ENCODE peak calls at places on chromosomes 5 and 9, in four cellular contexts. H, G, Q and C are unnamed samples.

GRCh38 chr9:94142353-94142752 is 58.1 kb downstream of the PTPDC1 start:
- DNase-seq in H (no peak), G (no peak), Q (no peak), C (no peak)

GRCh38 chr5:145913701-145914100 is 22.7 kb upstream of the SH3RF2 start:
- DNase-seq in H (no peak), G (no peak), Q (no peak), C (no peak)

GRCh38 chr9:86072393-86073016 is 26.9 kb downstream of the GOLM1 start:
- DNase-seq in H (no peak), G (no peak), Q (no peak), C (peak)

GRCh38 chr5:150022163-150022540 is 21.6 kb downstream of the HMGXB3 start:
- DNase-seq in H (no peak), G (no peak), Q (no peak), C (peak)

GRCh38 chr9:115650768-115651167 is 502.8 kb upstream of the PAPPA start:
- DNase-seq in H (no peak), G (no peak), Q (no peak), C (peak)

GRCh38 chr5:124628721-124629596 is 117.5 kb downstream of the ZNF608 start:
- DNase-seq in H (no peak), G (no peak), Q (peak), C (peak)

GRCh38 chr5:149011084-149011483 is 51.8 kb downstream of the SH3TC2 start:
- DNase-seq in H (no peak), G (no peak), Q (no peak), C (peak)

GRCh38 chr9:131503626-131504465 is 1.1 kb downstream of the POMT1 start:
- DNase-seq in H (no peak), G (no peak), Q (no peak), C (peak)

GRCh38 chr5:168086104-168086610 is 205.3 kb upstream of the WWC1 start:
- DNase-seq in H (no peak), G (peak), Q (no peak), C (no peak)

GRCh38 chr5:90472783-90473182 is 1.8 kb downstream of the MBLAC2 start:
- DNase-seq in H (no peak), G (no peak), Q (no peak), C (no peak)

GRCh38 chr5:90473321-90474234 is 993 bp downstream of the MBLAC2 start:
- DNase-seq in H (no peak), G (peak), Q (peak), C (peak)

GRCh38 chr5:90477073-90477472 is 2.4 kb downstream of the POLR3G start:
- DNase-seq in H (no peak), G (no peak), Q (no peak), C (no peak)

GRCh38 chr5:90475436-90475980 is 844 bp downstream of the POLR3G start:
- DNase-seq in H (no peak), G (no peak), Q (no peak), C (no peak)

GRCh38 chr5:90474235-90475107 is at the start of the genes MBLAC2 and POLR3G:
- DNase-seq in H (peak), G (peak), Q (peak), C (peak)
- TF ChIP-seq POLR2A in H (peak), G (peak), Q (peak), C (no peak)

GRCh38 chr9:133349965-133350624 is 2.1 kb downstream of the RPL7A start:
- DNase-seq in H (no peak), G (no peak), Q (no peak), C (no peak)
- TF ChIP-seq POLR2A in H (peak), G (no peak), Q (no peak), C (no peak)

GRCh38 chr9:27569406-27569805 is 3.9 kb downstream of the C9orf72 start:
- DNase-seq in H (no peak), G (no peak), Q (no peak), C (no peak)

GRCh38 chr9:27573699-27574265 is 501 bp upstream of the C9orf72 start:
- DNase-seq in H (peak), G (peak), Q (peak), C (peak)

GRCh38 chr9:27572918-27573698 is at the start of gene C9orf72:
- DNase-seq in H (no peak), G (peak), Q (peak), C (peak)

GRCh38 chr9:27572036-27572435 is 1.2 kb downstream of the C9orf72 start:
- DNase-seq in H (no peak), G (no peak), Q (no peak), C (no peak)

DNA sequence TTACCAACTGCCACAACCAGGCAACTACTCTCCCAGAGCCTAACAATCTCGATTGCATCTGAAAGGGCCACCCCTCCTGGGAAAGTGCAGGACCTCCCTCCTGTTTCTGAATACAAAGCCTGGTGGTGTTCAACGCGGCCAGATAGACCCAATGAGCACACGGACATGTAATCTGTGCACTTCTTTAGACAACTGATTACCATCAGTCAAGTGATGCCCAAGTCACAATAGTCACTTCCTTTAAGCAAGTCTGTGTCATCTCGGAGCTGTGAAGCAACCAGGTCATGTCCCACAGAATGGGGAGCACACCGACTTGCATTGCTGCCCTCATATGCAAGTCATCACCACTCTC is 739 bp downstream of the C9orf72 start:
- DNase-seq in H (no peak), G (peak), Q (peak), C (no peak)
- TF ChIP-seq POLR2A in H (no peak), G (no peak), Q (peak), C (no peak)

GRCh38 chr5:107504424-107504823 is 166.3 kb downstream of the EFNA5 start:
- DNase-seq in H (no peak), G (no peak), Q (no peak), C (no peak)
- TF ChIP-seq POLR2A in H (no peak), G (no peak), Q (no peak), C (no peak)

DNA sequence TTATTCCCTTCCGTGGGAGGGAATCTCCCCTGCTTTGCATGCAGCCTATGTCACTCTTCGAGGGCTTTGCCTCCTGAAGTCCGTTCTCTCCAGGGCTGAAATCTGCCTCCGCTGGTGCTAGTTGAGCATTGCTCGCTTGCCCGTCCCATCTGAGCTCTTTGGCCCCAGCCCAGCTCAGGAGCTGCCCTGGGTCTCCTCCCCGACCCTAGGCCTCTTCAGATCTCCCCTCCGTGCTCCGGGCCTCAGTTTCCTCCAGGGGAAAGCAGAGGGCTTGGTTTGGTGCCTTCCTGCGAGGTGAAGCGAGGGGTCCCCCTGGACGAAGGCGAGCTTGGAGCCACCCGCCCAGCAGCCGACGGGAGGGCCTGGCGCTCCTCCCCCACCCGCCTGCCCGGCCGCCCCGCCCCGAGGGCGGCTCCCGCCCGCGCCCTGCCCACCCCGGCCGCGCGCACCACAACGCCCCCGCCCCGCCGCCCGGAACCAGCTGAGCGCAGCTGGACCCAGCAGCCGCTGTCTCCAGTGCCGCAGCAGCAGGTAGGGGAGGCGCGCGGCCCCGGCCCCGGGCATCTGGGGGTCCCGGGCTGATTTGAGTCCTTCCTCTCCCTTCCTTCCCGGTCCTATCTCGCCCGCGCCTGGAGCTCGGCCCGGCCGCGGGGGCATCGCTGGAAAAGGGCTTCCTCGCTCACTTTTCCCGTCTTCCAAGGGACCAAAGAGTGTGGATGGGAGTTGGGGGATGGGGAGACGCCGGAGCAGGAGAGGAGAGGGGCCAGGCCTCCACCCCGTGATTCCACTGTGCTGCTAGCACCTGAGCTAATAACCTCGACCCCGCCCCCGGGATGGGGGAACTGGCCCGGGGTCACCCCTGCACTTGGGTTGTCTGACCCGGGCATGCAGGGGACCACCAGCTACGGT is at the start of gene GSN:
- DNase-seq in H (no peak), G (peak), Q (peak), C (peak)
- TF ChIP-seq POLR2A in H (peak), G (peak), Q (peak), C (no peak)